ENCODE peak calls at places on chromosomes 5 and 9, in ten cellular contexts. B, T, C, L, M, A, X, N, K and E are unnamed samples.

GRCh38 chr5:64900618-64901017 is 131.9 kb downstream of the CWC27 start:
- DNase-seq in A (no peak), T (no peak), L (no peak), M (no peak), N (no peak), B (no peak), C (no peak), K (peak; percentile 53), X (peak; percentile 27), E (no peak)

GRCh38 chr5:112604741-112605390 is 132.8 kb upstream of the APC start:
- DNase-seq in M (no peak), X (peak; percentile 2), C (no peak), L (peak; percentile 35), A (no peak), N (no peak), B (no peak), T (peak; percentile 12), K (peak; percentile 54), E (no peak)

GRCh38 chr5:77560677-77561263 is 68.7 kb upstream of the WDR41 start:
- DNase-seq in K (peak; percentile 72), L (peak; percentile 46), A (peak; percentile 45), B (no peak), M (no peak), X (peak; percentile 70), C (no peak), T (no peak), N (no peak), E (peak; percentile 20)

GRCh38 chr5:79070002-79070567 is 518 bp downstream of the BHMT2 start:
- DNase-seq in M (peak; percentile 38), T (no peak), B (no peak), N (no peak), K (no peak), X (peak; percentile 37), C (no peak), A (peak; percentile 40), L (no peak), E (no peak)

GRCh38 chr9:125463926-125464325 is 202.3 kb downstream of the GAPVD1 start:
- DNase-seq in B (no peak), X (no peak), N (no peak), A (no peak), T (no peak), M (no peak), L (no peak), C (no peak), K (no peak), E (no peak)

GRCh38 chr5:9409413-9410089 is 136.3 kb downstream of the SEMA5A start:
- DNase-seq in A (no peak), T (no peak), L (no peak), B (no peak), X (no peak), N (no peak), K (no peak), C (no peak), M (no peak), E (no peak)

GRCh38 chr9:132776268-132776667 is 101.8 kb downstream of the AK8 start:
- DNase-seq in A (no peak), L (no peak), N (no peak), T (no peak), B (no peak), C (no peak), K (no peak), M (no peak), X (no peak), E (no peak)

GRCh38 chr5:30040483-30041116 is 1152.9 kb upstream of the CDH6 start:
- DNase-seq in K (peak; percentile 69), M (no peak), X (peak; percentile 77), A (peak; percentile 40), B (no peak), L (peak; percentile 51), T (no peak), N (no peak), C (no peak), E (peak; percentile 5)

GRCh38 chr5:139363937-139364336 is 19.2 kb downstream of the SLC23A1 start:
- DNase-seq in X (no peak), K (no peak), L (no peak), C (no peak), B (no peak), A (no peak), M (no peak), N (no peak), T (no peak), E (no peak)

GRCh38 chr9:92432350-92432749 is 8.1 kb upstream of the OMD start:
- DNase-seq in M (no peak), B (no peak), N (no peak), A (peak; percentile 17), C (no peak), L (no peak), K (no peak), X (no peak), T (no peak), E (no peak)

GRCh38 chr9:7058539-7058938 is 300.8 kb downstream of the KDM4C start:
- DNase-seq in C (no peak), T (no peak), X (no peak), B (no peak), L (no peak), M (no peak), K (no peak), N (no peak), A (no peak), E (no peak)